ENCODE peak calls at places on chromosome 7, in eight cellular contexts. T is nephron progenitor cell, Z is activated B cell treated with CpG ODN at 0.5 μM for 24 hours, Q is Peyer's patch, D is colonic mucosa, G is mammary epithelial cell, P is foreskin fibroblast, U is chondrocyte. B is an unnamed sample.

GRCh38 chr7:7566651-7567611 is at the start of gene MIOS:
- DNase-seq in U (peak), D (peak), Q (peak), P (peak), T (peak), Z (peak), G (peak), B (peak)

GRCh38 chr7:47939425-47940036 is 8.7 kb downstream of the PKD1L1 start:
- DNase-seq in Z (no peak), D (no peak), P (no peak), G (no peak), U (no peak), Q (no peak), T (no peak), B (no peak)

GRCh38 chr7:128053023-128053422 is 21.8 kb upstream of the LRRC4 start:
- DNase-seq in Q (no peak), T (no peak), U (no peak), Z (no peak), G (no peak), P (peak), D (no peak), B (no peak)

GRCh38 chr7:96273716-96274115 is 48.2 kb downstream of the SLC25A13 start:
- DNase-seq in T (no peak), D (no peak), G (no peak), Q (no peak), Z (no peak), U (no peak), P (peak), B (no peak)

GRCh38 chr7:158237672-158238335 is 349.8 kb downstream of the PTPRN2 start:
- DNase-seq in U (no peak), G (no peak), P (no peak), D (no peak), T (no peak), Z (no peak), Q (peak), B (no peak)

GRCh38 chr7:43085017-43085416 is 27.4 kb upstream of the HECW1 start:
- DNase-seq in U (no peak), G (no peak), D (no peak), Q (no peak), Z (no peak), T (no peak), P (no peak), B (no peak)

GRCh38 chr7:141654551-141654950 is 47.4 kb downstream of the DENND11 start:
- DNase-seq in P (peak), T (peak), Z (no peak), U (no peak), G (peak), D (peak), Q (no peak), B (peak)

GRCh38 chr7:79287976-79288375 is 165.5 kb downstream of the MAGI2 start:
- DNase-seq in P (peak), T (no peak), U (no peak), D (no peak), G (no peak), Q (no peak), Z (no peak), B (no peak)

GRCh38 chr7:86939197-86939814 is 120.1 kb downstream of the ELAPOR2 start:
- DNase-seq in D (peak), U (no peak), P (peak), Z (no peak), G (peak), Q (no peak), T (peak), B (peak)

GRCh38 chr7:73521636-73522080 is 435 bp downstream of the BAZ1B start:
- DNase-seq in G (no peak), Z (no peak), U (peak), D (peak), Q (no peak), P (no peak), T (peak), B (no peak)

GRCh38 chr7:134941947-134942346 is 44.4 kb upstream of the AGBL3 start:
- DNase-seq in Z (no peak), D (no peak), T (no peak), U (no peak), Q (no peak), G (no peak), P (no peak), B (no peak)

GRCh38 chr7:24010495-24010894 is 273.5 kb upstream of the NPY start:
- DNase-seq in P (no peak), G (no peak), U (no peak), Z (no peak), D (no peak), T (no peak), Q (no peak), B (no peak)

DNA sequence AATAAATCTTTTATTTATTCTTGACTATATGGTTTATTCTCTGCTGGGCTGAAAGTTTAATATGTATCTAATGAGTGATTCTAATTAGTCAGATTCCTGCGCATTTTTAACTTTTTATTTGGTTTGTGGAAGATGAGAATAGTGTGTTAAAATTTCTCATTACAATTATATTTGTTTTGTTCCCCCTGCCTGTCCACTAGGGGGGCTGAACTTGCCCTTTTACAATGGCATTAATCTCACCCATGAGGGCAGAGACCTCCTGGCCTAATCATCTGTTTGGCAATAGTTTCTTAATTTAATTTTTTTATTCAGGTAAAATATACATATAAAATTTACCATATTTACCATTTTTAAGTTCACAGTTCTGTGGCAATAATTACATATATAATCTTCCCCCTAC is 278.5 kb upstream of the NPY start:
- DNase-seq in T (no peak), Z (no peak), P (no peak), U (no peak), Q (no peak), D (no peak), G (no peak), B (no peak)
- TF ChIP-seq CTCF in T (no peak), Z (no peak), P (no peak), U (no peak), Q (no peak), D (no peak), G (no peak), B (no peak)

DNA sequence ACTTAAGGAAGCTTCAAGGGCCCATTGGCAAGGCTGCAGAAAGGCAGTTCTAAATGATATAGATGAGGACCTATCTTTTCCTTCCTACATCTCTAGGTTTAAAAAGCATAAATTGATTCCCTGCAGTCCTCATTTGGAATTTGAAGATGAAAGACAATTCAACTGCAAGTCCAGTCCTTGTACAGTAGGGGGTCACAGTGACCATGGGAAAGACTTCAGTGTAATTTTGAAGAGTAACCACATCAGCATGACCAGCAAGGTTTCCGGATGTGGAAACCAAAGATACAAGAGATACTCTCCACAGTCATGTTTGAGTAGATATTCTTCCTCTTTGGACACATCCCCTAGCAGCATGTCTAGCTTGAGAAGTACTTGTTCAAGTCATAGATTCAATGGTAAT is 539.2 kb upstream of the TEX47 start:
- DNase-seq in Q (no peak), D (no peak), P (no peak), G (no peak), Z (no peak), U (no peak), T (no peak), B (no peak)
- TF ChIP-seq CTCF in Q (no peak), D (no peak), P (no peak), G (no peak), Z (no peak), U (no peak), T (no peak), B (peak)

DNA sequence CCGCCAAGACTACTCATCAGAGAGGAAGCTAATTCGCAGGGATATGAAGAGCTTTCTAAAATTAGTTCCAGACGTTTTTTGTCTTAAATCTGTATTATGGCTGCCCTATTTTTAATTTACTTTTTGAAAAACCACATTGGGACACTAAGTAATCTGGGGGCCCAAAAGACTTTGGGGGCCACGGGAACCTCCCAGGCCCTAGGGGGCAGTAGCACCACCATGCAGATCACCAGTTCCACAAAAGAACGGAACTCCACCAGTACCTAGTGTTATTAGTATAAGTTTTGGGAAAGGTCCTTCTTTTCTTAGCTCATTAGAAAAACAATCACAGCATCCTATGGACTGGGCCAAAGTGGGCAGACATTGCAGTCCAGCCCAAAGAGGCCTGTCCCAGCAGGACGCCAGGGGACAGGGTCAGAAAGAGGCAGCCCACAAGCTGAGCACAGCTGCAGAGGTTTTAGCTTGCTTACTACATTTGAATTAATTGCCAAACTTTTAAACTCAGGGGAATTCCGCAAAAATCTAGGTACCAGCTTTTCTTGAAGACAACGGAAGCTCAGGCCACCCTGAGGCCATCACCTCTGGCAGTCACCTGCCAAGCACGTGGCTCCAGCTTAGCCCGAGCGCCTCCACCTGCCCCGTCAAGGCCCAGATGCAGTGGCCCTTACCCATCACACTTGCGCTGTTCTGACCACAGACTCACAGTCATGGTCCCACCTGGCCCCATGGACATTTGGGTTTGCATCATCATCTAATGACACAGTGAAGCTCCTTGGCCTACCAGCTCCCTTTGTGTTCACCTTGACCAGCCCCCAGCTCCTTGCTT is 74.8 kb downstream of the PARP12 start:
- DNase-seq in Q (no peak), Z (no peak), U (no peak), G (no peak), D (no peak), T (no peak), P (peak), B (no peak)
- TF ChIP-seq CTCF in Q (no peak), Z (no peak), U (peak), G (no peak), D (no peak), T (peak), P (no peak), B (no peak)

GRCh38 chr7:129225931-129226572 is 1.2 kb downstream of the AHCYL2 start:
- DNase-seq in Z (no peak), G (no peak), Q (no peak), D (no peak), P (no peak), T (no peak), U (no peak), B (no peak)

GRCh38 chr7:129224251-129225205 is at the start of gene AHCYL2:
- DNase-seq in D (peak), Q (peak), P (peak), T (peak), U (peak), G (peak), Z (peak), B (peak)

GRCh38 chr7:129227646-129228578 is 3.1 kb downstream of the AHCYL2 start:
- DNase-seq in P (no peak), Z (no peak), Q (no peak), U (no peak), D (no peak), G (peak), T (no peak), B (no peak)

GRCh38 chr7:129228633-129229032 is 3.8 kb downstream of the AHCYL2 start:
- DNase-seq in G (no peak), Q (no peak), P (no peak), Z (no peak), U (no peak), D (no peak), T (no peak), B (no peak)

DNA sequence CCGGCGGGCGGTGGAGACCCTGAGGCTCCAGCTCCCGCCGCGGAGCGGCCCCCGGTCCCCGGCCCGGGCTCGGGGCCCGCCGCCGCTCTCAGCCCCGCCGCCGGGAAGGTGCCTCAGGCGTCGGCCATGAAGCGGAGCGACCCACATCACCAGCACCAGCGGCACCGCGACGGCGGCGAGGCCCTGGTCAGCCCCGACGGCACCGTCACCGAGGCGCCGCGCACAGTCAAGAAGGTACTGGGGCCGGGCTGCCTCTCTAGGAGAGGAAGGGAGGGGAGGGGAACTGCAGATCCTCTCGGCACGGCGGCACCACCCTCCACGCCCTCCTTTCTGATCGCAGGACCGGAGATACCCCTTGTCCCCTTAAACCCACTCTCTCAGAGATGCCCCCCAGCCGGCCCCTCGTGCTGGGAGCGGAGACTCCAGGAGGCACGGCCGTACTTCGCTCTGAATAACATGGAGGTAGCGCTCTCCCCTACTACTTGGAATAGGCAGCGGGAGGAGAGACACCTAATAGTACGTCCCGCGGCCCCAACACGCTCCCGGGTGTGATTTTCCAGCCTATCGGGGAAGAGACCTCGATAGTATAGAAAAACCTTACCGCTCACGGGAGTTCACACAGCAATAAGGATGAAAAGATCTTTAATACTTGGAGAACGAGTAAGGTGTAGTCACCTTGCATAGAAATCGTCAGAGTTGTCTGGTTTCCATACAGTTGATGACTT is 538 bp downstream of the AHCYL2 start:
- DNase-seq in P (peak), Z (no peak), Q (peak), D (peak), U (peak), G (peak), T (peak), B (peak)
- TF ChIP-seq CTCF in P (no peak), Z (no peak), Q (no peak), D (no peak), U (no peak), G (no peak), T (no peak), B (no peak)

DNA sequence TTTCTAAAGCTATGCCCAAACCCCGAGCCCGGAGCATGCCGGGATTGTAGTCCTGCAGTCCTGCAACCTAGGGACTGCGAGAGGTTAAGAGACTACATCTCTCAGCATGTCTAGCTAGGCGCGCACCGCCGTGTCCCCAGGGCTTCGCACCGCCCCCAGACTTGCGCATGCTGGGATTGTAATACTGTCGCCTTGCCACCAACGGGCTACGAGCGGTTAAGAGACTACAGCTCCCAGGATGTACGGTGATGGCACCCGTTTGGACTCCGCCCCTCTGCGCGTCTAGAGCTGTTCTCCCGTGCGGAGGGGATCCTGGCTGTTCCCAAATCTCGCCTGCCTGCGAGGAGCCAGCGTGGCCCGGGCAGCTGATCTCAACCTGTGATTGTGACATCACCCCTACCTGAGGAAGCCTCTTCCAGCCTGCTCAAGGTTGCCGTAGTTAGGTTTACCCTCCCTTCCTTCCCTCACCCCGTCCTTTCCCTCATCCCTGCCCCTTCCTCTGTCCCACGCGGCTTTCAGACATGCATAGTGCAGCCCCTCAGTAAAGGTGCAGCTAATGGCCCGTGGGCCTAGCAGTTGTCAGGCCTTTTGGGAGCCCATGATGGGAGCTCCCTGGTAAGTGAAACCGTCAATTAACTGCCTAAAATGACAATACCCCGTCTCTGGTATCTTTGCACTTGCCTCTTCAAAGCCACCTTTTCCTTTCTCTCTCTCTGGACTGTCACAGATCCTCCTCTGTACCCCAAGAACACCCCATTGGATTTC is 6.3 kb upstream of the ZNF736 start:
- DNase-seq in G (peak), D (peak), P (peak), Z (peak), Q (peak), U (no peak), T (no peak), B (no peak)
- TF ChIP-seq CTCF in G (no peak), D (no peak), P (no peak), Z (no peak), Q (no peak), U (no peak), T (no peak), B (no peak)

DNA sequence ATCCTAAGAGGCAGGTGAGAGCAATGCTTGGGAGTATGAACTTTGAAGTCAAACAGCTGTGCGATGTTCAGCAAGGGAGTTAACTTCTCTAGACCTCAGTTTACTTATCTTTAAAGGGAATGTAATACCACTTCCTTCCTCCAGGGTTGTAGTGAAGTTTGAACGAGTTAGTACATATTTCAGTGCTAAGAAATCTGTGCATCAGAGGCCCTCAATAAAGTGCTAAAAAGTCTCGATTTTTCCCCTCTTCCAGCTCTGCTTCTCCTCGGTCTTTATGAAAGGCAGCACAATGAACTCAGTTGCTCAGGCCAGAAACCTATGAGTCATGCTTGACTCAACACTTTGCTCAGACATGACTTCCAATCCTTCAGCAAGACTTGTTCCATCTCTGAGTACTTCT is 418.9 kb downstream of the MDFIC start:
- DNase-seq in Z (no peak), T (no peak), U (no peak), G (peak), Q (no peak), D (no peak), P (peak), B (no peak)
- TF ChIP-seq CTCF in Z (no peak), T (peak), U (peak), G (peak), Q (peak), D (no peak), P (no peak), B (no peak)

DNA sequence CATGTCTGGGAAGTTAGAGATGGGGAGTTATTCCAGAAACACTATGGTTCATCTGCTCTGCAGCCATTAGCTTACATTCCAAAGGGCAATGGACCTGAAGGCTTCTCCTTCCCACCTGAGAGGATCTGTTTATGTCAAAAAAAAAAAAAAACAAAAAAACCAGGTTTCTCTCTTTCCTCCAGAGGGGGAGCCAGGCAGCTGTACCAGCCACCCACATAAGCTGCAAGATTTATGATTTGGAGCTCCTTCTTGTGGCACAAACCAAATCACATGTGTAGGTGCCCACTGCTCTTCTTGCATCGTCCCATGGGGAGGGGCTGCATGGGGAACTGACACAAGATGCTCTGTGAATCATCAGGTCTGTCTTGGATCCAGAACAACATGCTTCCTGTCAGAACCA is 231.6 kb upstream of the IGFBP3 start:
- DNase-seq in Z (no peak), Q (no peak), U (no peak), G (no peak), P (no peak), D (no peak), T (no peak), B (no peak)
- TF ChIP-seq CTCF in Z (no peak), Q (no peak), U (peak), G (no peak), P (no peak), D (no peak), T (no peak), B (no peak)

DNA sequence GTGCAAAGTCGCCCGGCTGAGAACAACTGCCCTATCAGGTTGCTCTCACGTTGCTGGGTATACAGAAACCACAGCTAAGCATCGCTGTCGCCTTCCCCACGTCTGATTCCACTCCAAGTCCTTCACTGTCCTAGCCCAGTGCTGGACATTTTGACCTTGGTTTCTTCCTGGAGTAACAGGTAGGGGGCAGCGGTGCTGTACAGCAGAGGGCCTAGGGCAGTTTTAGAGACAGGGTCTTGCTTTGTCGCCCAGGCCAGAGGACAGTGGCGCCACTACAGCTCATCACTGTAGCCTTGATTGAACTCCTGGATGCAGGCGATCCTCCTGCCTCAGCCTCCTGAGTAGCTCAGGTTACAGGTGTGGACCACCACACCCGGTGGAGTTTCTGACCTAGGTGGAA is 2.6 kb downstream of the CLDN15 start:
- DNase-seq in Z (no peak), G (no peak), P (no peak), U (no peak), Q (no peak), D (no peak), T (no peak), B (no peak)
- TF ChIP-seq CTCF in Z (no peak), G (peak), P (peak), U (peak), Q (no peak), D (no peak), T (peak), B (peak)

GRCh38 chr7:94888542-94888941 is 18.9 kb upstream of the PPP1R9A start:
- DNase-seq in Q (no peak), D (peak), T (no peak), P (peak), U (no peak), G (peak), Z (no peak), B (no peak)
- TF ChIP-seq CTCF in Q (no peak), D (no peak), T (no peak), P (no peak), U (peak), G (no peak), Z (no peak), B (no peak)

B was measured in progenitor cell of endocrine pancreas.